ENCODE peak calls at places on chromosomes 12 and 14, in eight cellular contexts. U, L, X, W, T, P, K and I are unnamed samples.

GRCh38 chr12:17266856-17267255 is 660.9 kb upstream of the LMO3 start:
- DNase-seq in W (no peak), X (no peak), T (no peak), U (no peak), P (no peak), L (no peak), K (no peak), I (no peak)

GRCh38 chr14:56996721-56997399 is 186.6 kb upstream of the OTX2 start:
- DNase-seq in T (no peak), U (no peak), K (no peak), L (no peak), X (no peak), P (no peak), W (no peak), I (no peak)

GRCh38 chr14:75630695-75631452 is 29.8 kb downstream of the ERG28 start:
- DNase-seq in L (no peak), K (no peak), T (peak), X (no peak), P (no peak), U (no peak), W (no peak), I (no peak)

GRCh38 chr14:80634106-80634758 is 307.3 kb downstream of the CEP128 start:
- DNase-seq in T (no peak), L (no peak), X (no peak), W (peak), K (no peak), U (no peak), P (no peak), I (no peak)

GRCh38 chr14:89383171-89383845 is 33.7 kb downstream of the FOXN3 start:
- DNase-seq in L (no peak), X (peak), K (no peak), T (no peak), W (no peak), U (no peak), P (no peak), I (no peak)

GRCh38 chr12:62530596-62530995 is 64.0 kb downstream of the MON2 start:
- DNase-seq in W (peak), P (no peak), L (no peak), K (no peak), T (no peak), X (no peak), U (no peak), I (no peak)

GRCh38 chr14:32403688-32404087 is 74.6 kb downstream of the AKAP6 start:
- DNase-seq in L (no peak), W (peak), T (no peak), P (no peak), K (no peak), X (no peak), U (no peak), I (no peak)

GRCh38 chr14:54893151-54893760 is 9.4 kb downstream of the GCH1 start:
- DNase-seq in U (no peak), P (no peak), K (peak), T (peak), L (no peak), X (no peak), W (peak), I (no peak)

GRCh38 chr14:41609704-41610183 is 3.1 kb downstream of the LRFN5 start:
- DNase-seq in L (peak), W (peak), U (peak), K (no peak), T (peak), X (no peak), P (peak), I (peak)

GRCh38 chr14:81694419-81694818 is 160.8 kb upstream of the SEL1L start:
- DNase-seq in W (no peak), L (no peak), X (no peak), U (no peak), P (no peak), K (no peak), T (no peak), I (no peak)

GRCh38 chr14:83300454-83301064 is 1766.9 kb upstream of the SEL1L start:
- DNase-seq in P (no peak), W (peak), U (no peak), X (no peak), K (no peak), L (no peak), T (peak), I (no peak)

GRCh38 chr12:45244561-45245348 is 28.9 kb downstream of the ANO6 start:
- DNase-seq in T (peak), U (no peak), L (no peak), W (peak), K (no peak), P (no peak), X (no peak), I (no peak)

GRCh38 chr12:65331456-65331855 is 53.0 kb downstream of the MSRB3 start:
- DNase-seq in W (no peak), L (no peak), X (no peak), T (no peak), K (no peak), P (no peak), U (no peak), I (no peak)

GRCh38 chr12:65333649-65334048 is 55.2 kb downstream of the MSRB3 start:
- DNase-seq in P (no peak), X (no peak), W (no peak), U (no peak), T (no peak), L (no peak), K (no peak), I (no peak)

GRCh38 chr12:65334534-65334933 is 56.1 kb downstream of the MSRB3 start:
- DNase-seq in L (peak), W (peak), U (no peak), X (no peak), K (no peak), P (no peak), T (no peak), I (no peak)

GRCh38 chr12:65339161-65339560 is 60.7 kb downstream of the MSRB3 start:
- DNase-seq in L (no peak), K (no peak), U (no peak), P (no peak), X (no peak), T (no peak), W (no peak), I (no peak)

DNA sequence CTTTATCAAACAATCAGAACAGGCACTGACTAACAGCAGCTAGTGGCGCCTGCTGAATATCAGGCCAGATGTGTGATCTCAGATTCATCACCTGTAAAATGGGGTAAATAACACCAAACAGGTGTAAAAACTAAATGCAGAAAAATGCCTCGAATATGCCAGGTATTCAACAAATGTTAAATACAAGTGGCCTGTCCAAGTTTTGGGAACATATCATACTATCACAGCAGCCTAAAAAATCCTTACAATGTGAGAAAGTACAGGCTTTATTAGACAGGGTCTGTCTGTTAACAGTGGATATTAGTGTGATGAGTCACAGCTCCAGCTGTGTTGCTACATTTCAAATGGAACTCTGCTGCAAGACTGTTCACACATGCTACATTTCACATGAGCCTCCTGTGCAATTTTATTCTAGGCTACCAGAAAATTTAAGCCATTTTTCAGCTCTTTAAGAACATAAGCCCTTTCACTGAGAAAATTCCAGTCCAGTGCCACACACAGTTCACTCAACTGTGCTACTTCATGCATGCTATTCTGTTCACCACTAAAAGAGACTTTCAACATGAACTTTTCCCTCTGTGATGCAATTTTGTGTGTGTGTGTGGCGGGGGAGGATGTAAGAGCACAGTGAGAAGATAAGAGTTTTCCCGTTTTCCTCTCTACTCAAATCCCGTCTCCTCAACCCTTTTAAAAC is 56.7 kb downstream of the MSRB3 start:
- DNase-seq in K (peak), U (no peak), P (no peak), W (peak), X (no peak), L (peak), T (no peak), I (peak)
- H3K4me3 ChIP-seq in K (no peak), U (no peak), P (no peak), W (no peak), X (no peak), L (no peak), T (no peak), I (no peak)

GRCh38 chr14:97218336-97218712 is 421.1 kb downstream of the VRK1 start:
- DNase-seq in L (no peak), T (peak), X (no peak), K (no peak), P (no peak), W (no peak), U (no peak), I (no peak)
- H3K4me3 ChIP-seq in L (peak), T (peak), X (peak), K (peak), P (no peak), W (peak), U (peak), I (no peak)

DNA sequence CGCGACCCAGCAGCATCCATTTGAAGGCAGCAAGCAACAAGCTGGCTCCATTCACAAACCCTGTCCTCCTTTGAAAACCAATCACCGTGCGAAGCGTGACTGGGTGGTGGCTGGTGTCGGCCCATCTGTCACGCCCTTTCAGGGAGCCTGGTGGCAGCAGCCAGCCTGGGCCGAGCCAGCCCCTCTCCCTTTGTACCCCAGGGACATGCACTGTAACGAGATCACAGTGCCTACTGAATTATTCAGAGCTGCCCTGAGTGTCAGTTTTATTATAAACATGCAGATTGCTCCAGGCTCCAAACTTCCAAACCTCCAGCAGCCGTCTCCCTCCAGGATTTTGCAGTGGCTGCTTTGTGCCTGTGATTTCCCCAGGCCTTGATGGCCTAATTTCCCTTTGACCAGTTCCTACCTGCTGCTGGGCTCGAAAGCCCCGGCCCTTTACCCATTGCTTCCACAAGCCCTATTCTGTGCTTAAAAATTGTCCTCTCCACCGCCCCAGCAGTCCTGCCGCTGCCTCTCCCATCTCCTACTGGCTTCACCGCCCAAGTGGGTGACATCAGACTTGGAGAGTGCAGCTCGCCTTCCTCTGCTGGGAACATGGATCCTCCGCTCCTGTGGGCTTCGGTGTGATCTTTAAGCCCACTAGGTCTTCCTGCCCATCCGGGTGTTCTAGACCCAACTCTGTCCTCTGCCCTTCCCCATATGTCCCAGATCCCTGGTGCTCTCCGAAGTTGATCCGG is 22.5 kb upstream of the CTDSP2 start:
- DNase-seq in X (peak), W (no peak), K (no peak), U (no peak), P (no peak), T (peak), L (peak), I (no peak)
- H3K4me3 ChIP-seq in X (no peak), W (no peak), K (no peak), U (no peak), P (no peak), T (no peak), L (no peak), I (no peak)

GRCh38 chr12:2052861-2053674 is at the start of gene CACNA1C:
- DNase-seq in W (peak), U (peak), P (no peak), L (peak), K (no peak), T (peak), X (peak), I (peak)

GRCh38 chr12:2054091-2055018 is 1.6 kb downstream of the CACNA1C start:
- DNase-seq in L (no peak), U (no peak), W (no peak), T (peak), K (no peak), X (no peak), P (no peak), I (no peak)

GRCh38 chr12:2057041-2057792 is 4.4 kb downstream of the CACNA1C start:
- DNase-seq in T (peak), K (no peak), W (peak), P (peak), X (peak), L (peak), U (peak), I (peak)

GRCh38 chr12:2051700-2052625 is 824 bp upstream of the CACNA1C start:
- DNase-seq in T (peak), W (no peak), P (no peak), L (no peak), X (no peak), K (no peak), U (no peak), I (peak)

DNA sequence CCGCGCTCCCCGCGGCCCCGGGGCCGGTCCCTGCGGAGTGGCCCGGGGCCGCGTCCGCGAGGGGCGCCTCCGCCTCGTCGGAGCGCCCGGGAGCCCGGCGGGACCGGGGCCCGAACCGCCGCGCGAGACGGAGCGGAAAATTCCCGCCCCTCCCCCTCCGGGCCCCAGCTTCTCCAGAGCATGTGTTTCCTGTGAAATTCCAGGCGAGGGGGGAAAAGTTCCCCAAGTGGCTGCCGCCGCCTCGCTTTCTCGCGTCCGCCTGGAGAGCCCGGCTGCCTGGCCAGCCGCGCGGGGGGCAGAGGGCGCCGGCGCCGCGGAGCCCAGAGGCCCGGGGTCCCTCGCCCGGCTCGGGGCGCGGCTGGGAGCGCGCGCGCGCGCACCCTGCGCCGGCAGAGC is 886 bp downstream of the CACNA1C start:
- DNase-seq in P (no peak), T (peak), W (peak), K (no peak), X (peak), U (peak), L (no peak), I (peak)
- H3K4me3 ChIP-seq in P (no peak), T (peak), W (peak), K (no peak), X (peak), U (peak), L (peak), I (peak)

GRCh38 chr12:27711312-27711682 is 665 bp downstream of the MRPS35 start:
- DNase-seq in X (no peak), K (no peak), T (peak), U (no peak), L (no peak), W (no peak), P (no peak), I (no peak)

GRCh38 chr12:27709212-27709931 is 1.3 kb upstream of the MRPS35 start:
- DNase-seq in T (no peak), L (no peak), W (no peak), U (no peak), X (no peak), P (no peak), K (no peak), I (no peak)

GRCh38 chr12:27710592-27711311 is at the start of gene MRPS35:
- DNase-seq in P (peak), K (peak), W (peak), L (peak), U (peak), T (peak), X (peak), I (peak)

GRCh38 chr12:27709932-27710591 is 570 bp upstream of the MRPS35 start:
- DNase-seq in T (no peak), L (no peak), K (no peak), U (no peak), X (peak), P (no peak), W (peak), I (no peak)

GRCh38 chr12:27711957-27712356 is 1.3 kb downstream of the MRPS35 start:
- DNase-seq in T (no peak), L (no peak), X (no peak), W (no peak), K (no peak), P (no peak), U (no peak), I (no peak)
- H3K4me3 ChIP-seq in T (peak), L (peak), X (no peak), W (peak), K (peak), P (no peak), U (peak), I (peak)

GRCh38 chr14:63027719-63028118 is 17.5 kb downstream of the KCNH5 start:
- DNase-seq in T (no peak), W (no peak), P (no peak), L (no peak), X (no peak), K (no peak), U (no peak), I (no peak)
- H3K4me3 ChIP-seq in T (no peak), W (no peak), P (no peak), L (no peak), X (no peak), K (no peak), U (no peak), I (no peak)

DNA sequence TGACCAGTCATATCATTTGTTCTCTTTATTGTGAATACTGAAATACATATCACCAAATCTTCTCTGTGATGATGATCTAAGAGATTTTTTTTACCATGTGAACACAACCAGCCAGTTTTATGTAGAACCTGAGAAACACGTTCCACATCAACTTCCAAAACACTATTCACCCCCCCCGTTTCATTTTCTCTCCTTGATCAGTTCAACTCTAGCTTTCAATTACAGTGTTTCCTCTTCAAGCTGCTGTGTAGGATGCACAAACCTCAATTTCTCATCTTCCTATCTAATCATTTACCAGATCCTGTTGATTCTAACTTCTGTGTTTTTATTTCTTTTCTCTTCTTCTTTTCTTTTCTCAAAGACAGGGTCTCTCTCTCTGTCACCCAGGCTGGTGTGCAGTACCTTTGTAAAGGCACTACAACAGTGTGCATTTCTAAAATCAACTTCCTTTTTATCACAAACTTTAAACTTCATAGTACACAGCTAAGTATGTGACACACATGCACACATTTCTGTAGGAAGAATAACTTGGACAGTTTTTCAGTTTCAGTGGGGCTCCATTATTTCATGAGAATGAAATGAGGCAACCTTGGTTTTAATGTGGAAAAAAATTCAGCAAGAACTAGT is 149.9 kb upstream of the FBXO33 start:
- DNase-seq in T (no peak), U (no peak), X (no peak), W (no peak), L (no peak), K (no peak), P (no peak), I (no peak)
- H3K4me3 ChIP-seq in T (no peak), U (no peak), X (no peak), W (no peak), L (no peak), K (no peak), P (no peak), I (no peak)

GRCh38 chr14:88128811-88129210 is 123.9 kb downstream of the GPR65 start:
- DNase-seq in T (no peak), P (no peak), L (no peak), K (no peak), X (no peak), W (no peak), U (no peak), I (no peak)
- H3K4me3 ChIP-seq in T (no peak), P (no peak), L (no peak), K (no peak), X (no peak), W (no peak), U (no peak), I (no peak)

GRCh38 chr14:73744175-73744867 is 30.1 kb upstream of the PNMA1 start:
- DNase-seq in U (no peak), L (no peak), T (no peak), K (no peak), P (no peak), W (no peak), X (no peak), I (no peak)
- H3K4me3 ChIP-seq in U (peak), L (no peak), T (no peak), K (no peak), P (no peak), W (no peak), X (no peak), I (no peak)

GRCh38 chr12:75481013-75481705 is 604 bp downstream of the GLIPR1 start:
- DNase-seq in X (no peak), K (no peak), T (no peak), U (no peak), P (no peak), W (peak), L (no peak), I (no peak)

GRCh38 chr12:75480469-75480949 is at the start of gene GLIPR1:
- DNase-seq in K (peak), P (peak), U (peak), X (peak), L (peak), T (no peak), W (peak), I (peak)

GRCh38 chr12:75483411-75483810 is 2.9 kb downstream of the GLIPR1 start:
- DNase-seq in T (no peak), U (no peak), P (no peak), L (no peak), X (no peak), W (no peak), K (no peak), I (no peak)

GRCh38 chr12:75482636-75483035 is 2.1 kb downstream of the GLIPR1 start:
- DNase-seq in W (no peak), L (no peak), K (no peak), T (no peak), U (no peak), P (no peak), X (no peak), I (no peak)

DNA sequence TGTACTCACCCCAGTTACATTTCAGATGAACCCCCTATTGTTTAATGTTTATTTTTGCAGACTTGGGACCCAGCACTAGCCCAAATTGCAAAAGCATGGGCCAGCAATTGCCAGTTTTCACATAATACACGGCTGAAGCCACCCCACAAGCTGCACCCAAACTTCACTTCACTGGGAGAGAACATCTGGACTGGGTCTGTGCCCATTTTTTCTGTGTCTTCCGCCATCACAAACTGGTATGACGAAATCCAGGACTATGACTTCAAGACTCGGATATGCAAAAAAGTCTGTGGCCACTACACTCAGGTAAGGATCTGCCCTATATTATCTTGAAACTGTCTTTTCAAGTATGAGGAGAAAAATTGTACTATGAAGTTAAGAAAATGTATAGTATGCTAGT is 1.2 kb downstream of the GLIPR1 start:
- DNase-seq in X (no peak), P (no peak), U (no peak), L (no peak), W (peak), T (no peak), K (no peak), I (no peak)
- H3K4me3 ChIP-seq in X (peak), P (no peak), U (peak), L (peak), W (peak), T (no peak), K (peak), I (peak)